ENCODE peak calls at places on chromosomes 1 and 21, in seven cellular contexts. X is AG04450; N is CD4-positive, CD25-positive, alpha-beta regulatory T cell; R is COR-L47; F is activated naive CD4-positive, alpha-beta T cell; O is astrocyte of the spinal cord; Q is NCI-H1092. Z is an unnamed sample.

GRCh38 chr21:36654341-36654740 is 44.6 kb upstream of the SIM2 start:
- DNase-seq in X (no peak), N (no peak), R (no peak), F (no peak), O (no peak), Q (no peak), Z (no peak)

GRCh38 chr1:9302745-9303524 is 10.2 kb downstream of the SPSB1 start:
- DNase-seq in X (peak), N (no peak), R (no peak), F (no peak), O (peak), Q (no peak), Z (no peak)

GRCh38 chr1:153608742-153609584 is 4.0 kb downstream of the S100A16 start:
- DNase-seq in X (no peak), N (no peak), R (no peak), F (no peak), O (peak), Q (no peak), Z (peak)

GRCh38 chr1:174858301-174858700 is 141.4 kb upstream of the CACYBP start:
- DNase-seq in X (no peak), N (no peak), R (no peak), F (no peak), O (no peak), Q (no peak), Z (no peak)

GRCh38 chr1:145828368-145829016 is 4.5 kb downstream of the POLR3C start:
- DNase-seq in X (no peak), N (no peak), R (no peak), F (no peak), O (no peak), Q (no peak), Z (no peak)

GRCh38 chr21:35256468-35256988 is 207.4 kb upstream of the RUNX1 start:
- DNase-seq in X (peak), N (no peak), R (peak), F (no peak), O (peak), Q (peak), Z (peak)

GRCh38 chr1:245837741-245838140 is 669.3 kb downstream of the SMYD3 start:
- DNase-seq in X (no peak), N (no peak), R (no peak), F (no peak), O (peak), Q (no peak), Z (no peak)

GRCh38 chr1:151144474-151145157 is 1.8 kb downstream of the SEMA6C start:
- DNase-seq in X (no peak), N (no peak), R (no peak), F (no peak), O (no peak), Q (no peak), Z (peak)

GRCh38 chr1:25737151-25737550 is 62.8 kb upstream of the SELENON start:
- DNase-seq in X (no peak), N (no peak), R (no peak), F (no peak), O (no peak), Q (no peak), Z (no peak)

GRCh38 chr21:43787180-43787533 is 2.2 kb upstream of the RRP1 start:
- DNase-seq in X (no peak), N (no peak), R (no peak), F (no peak), O (no peak), Q (no peak), Z (no peak)

GRCh38 chr1:55477953-55478352 is 262.8 kb upstream of the USP24 start:
- DNase-seq in X (no peak), N (no peak), R (no peak), F (no peak), O (no peak), Q (no peak), Z (no peak)

GRCh38 chr1:186983327-186983726 is 154.6 kb downstream of the PLA2G4A start:
- DNase-seq in X (peak), N (no peak), R (no peak), F (no peak), O (peak), Q (no peak), Z (no peak)

Z was measured in neural progenitor cell.